ENCODE peak calls at places on chromosomes 2 and 18, in ten cellular contexts. One of them, this sample, is unnamed.
A peak's percentile ranks its signal among the peaks of the same experiment; 100 is the strongest.

GRCh38 chr2:68465081-68465916 is 1.8 kb downstream of the FBXO48 start:
- DNase-seq in adrenal gland: no peak
- DNase-seq in NB4: peak; percentile 29
- DNase-seq in breast epithelium: no peak
- DNase-seq in suprapubic skin: no peak
- DNase-seq in prostate gland: no peak
- DNase-seq in spleen: no peak
- DNase-seq in IMR-90: peak; percentile 33
- DNase-seq in gastrocnemius medialis: no peak
- DNase-seq in A549: no peak
- DNase-seq in this sample: no peak

GRCh38 chr2:28855977-28856376 is 14.1 kb downstream of the TRMT61B start:
- DNase-seq in gastrocnemius medialis: no peak
- DNase-seq in prostate gland: no peak
- DNase-seq in NB4: no peak
- DNase-seq in A549: no peak
- DNase-seq in adrenal gland: no peak
- DNase-seq in breast epithelium: no peak
- DNase-seq in spleen: no peak
- DNase-seq in suprapubic skin: no peak
- DNase-seq in IMR-90: no peak
- DNase-seq in this sample: no peak

GRCh38 chr2:158477202-158477601 is 20.4 kb downstream of the PKP4 start:
- DNase-seq in prostate gland: no peak
- DNase-seq in spleen: no peak
- DNase-seq in IMR-90: no peak
- DNase-seq in breast epithelium: no peak
- DNase-seq in adrenal gland: no peak
- DNase-seq in A549: no peak
- DNase-seq in suprapubic skin: no peak
- DNase-seq in gastrocnemius medialis: no peak
- DNase-seq in NB4: no peak
- DNase-seq in this sample: no peak

GRCh38 chr2:156891609-156892008 is 365.9 kb upstream of the GALNT5 start:
- DNase-seq in A549: no peak
- DNase-seq in IMR-90: no peak
- DNase-seq in breast epithelium: no peak
- DNase-seq in NB4: no peak
- DNase-seq in adrenal gland: no peak
- DNase-seq in prostate gland: no peak
- DNase-seq in gastrocnemius medialis: no peak
- DNase-seq in spleen: no peak
- DNase-seq in suprapubic skin: no peak
- DNase-seq in this sample: no peak

GRCh38 chr18:5376994-5377393 is 81.5 kb upstream of the ZBTB14 start:
- DNase-seq in NB4: no peak
- DNase-seq in gastrocnemius medialis: no peak
- DNase-seq in prostate gland: no peak
- DNase-seq in IMR-90: no peak
- DNase-seq in A549: no peak
- DNase-seq in spleen: no peak
- DNase-seq in adrenal gland: no peak
- DNase-seq in breast epithelium: no peak
- DNase-seq in suprapubic skin: no peak
- DNase-seq in this sample: no peak

GRCh38 chr2:90069290-90069894 is 1377.9 kb downstream of the RPIA start:
- DNase-seq in A549: peak; percentile 26
- DNase-seq in suprapubic skin: no peak
- DNase-seq in prostate gland: no peak
- DNase-seq in IMR-90: no peak
- DNase-seq in gastrocnemius medialis: no peak
- DNase-seq in breast epithelium: no peak
- DNase-seq in NB4: peak; percentile 54
- DNase-seq in spleen: no peak
- DNase-seq in adrenal gland: peak; percentile 26
- DNase-seq in this sample: peak; percentile 50

GRCh38 chr2:28636491-28636890 is 115.1 kb upstream of the PPP1CB start:
- DNase-seq in prostate gland: no peak
- DNase-seq in gastrocnemius medialis: no peak
- DNase-seq in breast epithelium: no peak
- DNase-seq in A549: no peak
- DNase-seq in spleen: no peak
- DNase-seq in NB4: no peak
- DNase-seq in suprapubic skin: no peak
- DNase-seq in adrenal gland: no peak
- DNase-seq in IMR-90: no peak
- DNase-seq in this sample: no peak

GRCh38 chr2:240597419-240598181 is 11.1 kb downstream of the CAPN10 start:
- DNase-seq in breast epithelium: no peak
- DNase-seq in prostate gland: no peak
- DNase-seq in A549: no peak
- DNase-seq in gastrocnemius medialis: no peak
- DNase-seq in adrenal gland: no peak
- DNase-seq in spleen: peak; percentile 67
- DNase-seq in IMR-90: no peak
- DNase-seq in suprapubic skin: peak; percentile 50
- DNase-seq in NB4: no peak
- DNase-seq in this sample: no peak

DNA sequence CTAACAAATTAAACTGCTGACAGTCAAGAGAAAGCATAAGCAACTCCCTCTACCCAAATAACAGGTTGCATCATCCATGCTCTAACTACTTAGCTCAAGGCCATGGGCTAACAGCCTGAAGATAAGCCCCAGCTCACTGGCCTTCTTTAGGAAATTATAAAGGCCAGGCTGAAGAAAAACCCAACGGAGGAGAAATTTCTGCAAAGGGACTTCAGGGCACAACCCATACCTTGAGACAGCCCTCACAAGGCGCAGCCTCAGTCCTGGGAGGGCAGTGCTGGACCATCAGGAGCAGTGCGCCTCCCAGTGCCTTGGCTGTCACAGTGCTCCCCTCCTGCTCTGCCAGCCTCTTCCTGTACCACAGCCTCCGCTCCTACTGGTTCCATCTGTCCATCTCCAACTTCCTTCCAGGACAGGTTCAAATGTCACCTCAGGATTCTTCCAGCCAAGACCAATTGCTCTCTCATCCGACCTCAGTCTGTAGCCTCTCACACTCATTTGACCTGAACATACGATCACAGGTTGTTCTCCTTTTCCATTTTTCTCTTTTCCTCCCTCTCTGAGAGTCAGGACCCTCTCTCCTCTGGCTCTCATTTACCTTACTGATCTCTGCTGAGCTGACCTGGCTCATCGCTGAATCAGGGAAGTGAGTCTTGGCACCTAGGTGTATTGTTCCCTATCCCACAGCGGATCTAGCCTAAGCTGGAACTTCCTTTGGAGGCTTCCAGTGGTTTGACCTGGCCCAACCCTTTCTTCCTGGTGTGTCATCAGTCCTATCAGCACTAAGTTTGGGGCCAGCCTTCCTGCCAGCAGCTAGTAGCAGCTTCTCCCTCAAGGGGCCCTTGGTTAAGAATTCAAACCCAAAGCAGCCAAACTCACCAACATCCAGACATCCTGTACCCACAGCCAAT is 1.9 kb downstream of the MCFD2 start:
- DNase-seq in IMR-90: peak; percentile 78
- DNase-seq in gastrocnemius medialis: no peak
- DNase-seq in adrenal gland: peak; percentile 69
- DNase-seq in breast epithelium: peak; percentile 35
- DNase-seq in A549: no peak
- DNase-seq in suprapubic skin: no peak
- DNase-seq in NB4: peak; percentile 66
- DNase-seq in prostate gland: no peak
- DNase-seq in spleen: no peak
- DNase-seq in this sample: peak; percentile 76
- TF ChIP-seq POLR2A in IMR-90: peak; percentile 55
- TF ChIP-seq POLR2A in gastrocnemius medialis: no peak
- TF ChIP-seq POLR2A in adrenal gland: no peak
- TF ChIP-seq POLR2A in breast epithelium: no peak
- TF ChIP-seq POLR2A in A549: no peak
- TF ChIP-seq POLR2A in suprapubic skin: no peak
- TF ChIP-seq POLR2A in NB4: no peak
- TF ChIP-seq POLR2A in prostate gland: no peak
- TF ChIP-seq POLR2A in spleen: no peak
- TF ChIP-seq POLR2A in this sample: no peak

DNA sequence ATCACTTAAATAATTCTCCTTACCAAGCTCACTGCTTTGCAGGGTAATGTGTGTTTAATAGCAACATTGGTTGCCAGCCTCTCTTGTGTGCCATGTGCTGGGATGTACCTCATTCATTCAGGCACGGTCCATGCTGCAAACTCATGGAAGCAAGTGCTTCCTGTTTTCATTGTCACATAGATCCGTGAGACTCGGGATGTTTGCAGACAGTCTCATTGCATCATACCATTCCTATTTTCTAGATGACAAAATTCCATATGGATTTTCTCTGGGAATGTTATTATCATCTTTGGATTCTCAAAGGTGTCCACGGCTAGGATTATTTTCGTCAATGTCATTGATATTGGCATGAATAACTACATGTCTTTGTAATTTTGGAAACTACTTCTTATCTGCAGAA is 60.0 kb upstream of the HDAC4 start:
- DNase-seq in suprapubic skin: no peak
- DNase-seq in IMR-90: no peak
- DNase-seq in prostate gland: no peak
- DNase-seq in gastrocnemius medialis: no peak
- DNase-seq in breast epithelium: no peak
- DNase-seq in adrenal gland: no peak
- DNase-seq in spleen: no peak
- DNase-seq in NB4: no peak
- DNase-seq in A549: no peak
- DNase-seq in this sample: no peak
- TF ChIP-seq POLR2A in suprapubic skin: no peak
- TF ChIP-seq POLR2A in IMR-90: no peak
- TF ChIP-seq POLR2A in prostate gland: no peak
- TF ChIP-seq POLR2A in gastrocnemius medialis: no peak
- TF ChIP-seq POLR2A in breast epithelium: no peak
- TF ChIP-seq POLR2A in adrenal gland: no peak
- TF ChIP-seq POLR2A in spleen: no peak
- TF ChIP-seq POLR2A in NB4: no peak
- TF ChIP-seq POLR2A in A549: no peak
- TF ChIP-seq POLR2A in this sample: no peak

GRCh38 chr2:177225965-177226360 is 13.4 kb downstream of the HNRNPA3 start:
- DNase-seq in gastrocnemius medialis: no peak
- DNase-seq in prostate gland: no peak
- DNase-seq in IMR-90: no peak
- DNase-seq in NB4: peak; percentile 25
- DNase-seq in adrenal gland: no peak
- DNase-seq in A549: no peak
- DNase-seq in breast epithelium: no peak
- DNase-seq in spleen: no peak
- DNase-seq in suprapubic skin: no peak
- DNase-seq in this sample: no peak

GRCh38 chr2:177232098-177232704 is 19.6 kb downstream of the HNRNPA3 start:
- DNase-seq in NB4: no peak
- DNase-seq in adrenal gland: no peak
- DNase-seq in gastrocnemius medialis: no peak
- DNase-seq in A549: no peak
- DNase-seq in spleen: no peak
- DNase-seq in suprapubic skin: no peak
- DNase-seq in prostate gland: no peak
- DNase-seq in breast epithelium: no peak
- DNase-seq in IMR-90: no peak
- DNase-seq in this sample: no peak

GRCh38 chr2:177234267-177234666 is 21.7 kb downstream of the HNRNPA3 start:
- DNase-seq in suprapubic skin: no peak
- DNase-seq in spleen: no peak
- DNase-seq in gastrocnemius medialis: no peak
- DNase-seq in NB4: no peak
- DNase-seq in prostate gland: no peak
- DNase-seq in IMR-90: no peak
- DNase-seq in A549: no peak
- DNase-seq in adrenal gland: no peak
- DNase-seq in breast epithelium: no peak
- DNase-seq in this sample: no peak

GRCh38 chr2:177231270-177231669 is 18.7 kb downstream of the HNRNPA3 start:
- DNase-seq in A549: no peak
- DNase-seq in IMR-90: no peak
- DNase-seq in breast epithelium: no peak
- DNase-seq in prostate gland: no peak
- DNase-seq in gastrocnemius medialis: no peak
- DNase-seq in spleen: no peak
- DNase-seq in suprapubic skin: no peak
- DNase-seq in NB4: no peak
- DNase-seq in adrenal gland: no peak
- DNase-seq in this sample: no peak

GRCh38 chr2:177229448-177230242 is 17.1 kb downstream of the HNRNPA3 start:
- DNase-seq in suprapubic skin: no peak
- DNase-seq in gastrocnemius medialis: no peak
- DNase-seq in breast epithelium: no peak
- DNase-seq in NB4: peak; percentile 20
- DNase-seq in A549: no peak
- DNase-seq in prostate gland: no peak
- DNase-seq in IMR-90: no peak
- DNase-seq in adrenal gland: no peak
- DNase-seq in spleen: no peak
- DNase-seq in this sample: no peak
- TF ChIP-seq POLR2A in suprapubic skin: no peak
- TF ChIP-seq POLR2A in gastrocnemius medialis: no peak
- TF ChIP-seq POLR2A in breast epithelium: no peak
- TF ChIP-seq POLR2A in NB4: no peak
- TF ChIP-seq POLR2A in A549: no peak
- TF ChIP-seq POLR2A in prostate gland: no peak
- TF ChIP-seq POLR2A in IMR-90: no peak
- TF ChIP-seq POLR2A in adrenal gland: no peak
- TF ChIP-seq POLR2A in spleen: no peak
- TF ChIP-seq POLR2A in this sample: no peak

GRCh38 chr2:11343344-11343625 is 1.2 kb downstream of the ROCK2 start:
- DNase-seq in adrenal gland: no peak
- DNase-seq in prostate gland: no peak
- DNase-seq in gastrocnemius medialis: no peak
- DNase-seq in spleen: no peak
- DNase-seq in breast epithelium: no peak
- DNase-seq in NB4: no peak
- DNase-seq in suprapubic skin: no peak
- DNase-seq in A549: no peak
- DNase-seq in IMR-90: no peak
- DNase-seq in this sample: no peak

GRCh38 chr2:11346129-11346528 is 1.7 kb upstream of the ROCK2 start:
- DNase-seq in gastrocnemius medialis: no peak
- DNase-seq in NB4: no peak
- DNase-seq in IMR-90: no peak
- DNase-seq in breast epithelium: no peak
- DNase-seq in suprapubic skin: no peak
- DNase-seq in spleen: no peak
- DNase-seq in adrenal gland: no peak
- DNase-seq in A549: no peak
- DNase-seq in prostate gland: no peak
- DNase-seq in this sample: no peak

GRCh38 chr2:11344956-11345671 is 678 bp upstream of the ROCK2 start:
- DNase-seq in NB4: peak; percentile 82
- DNase-seq in suprapubic skin: peak; percentile 86
- DNase-seq in spleen: no peak
- DNase-seq in gastrocnemius medialis: peak; percentile 52
- DNase-seq in breast epithelium: peak; percentile 91
- DNase-seq in adrenal gland: peak; percentile 61
- DNase-seq in A549: peak; percentile 52
- DNase-seq in prostate gland: peak; percentile 85
- DNase-seq in IMR-90: peak; percentile 69
- DNase-seq in this sample: peak; percentile 54

GRCh38 chr2:11343626-11344341 is 652 bp downstream of the ROCK2 start:
- DNase-seq in breast epithelium: peak; percentile 48
- DNase-seq in A549: peak; percentile 36
- DNase-seq in adrenal gland: peak; percentile 52
- DNase-seq in NB4: peak; percentile 71
- DNase-seq in IMR-90: peak; percentile 20
- DNase-seq in suprapubic skin: peak; percentile 79
- DNase-seq in gastrocnemius medialis: peak; percentile 38
- DNase-seq in prostate gland: peak; percentile 39
- DNase-seq in spleen: peak; percentile 91
- DNase-seq in this sample: peak; percentile 29

DNA sequence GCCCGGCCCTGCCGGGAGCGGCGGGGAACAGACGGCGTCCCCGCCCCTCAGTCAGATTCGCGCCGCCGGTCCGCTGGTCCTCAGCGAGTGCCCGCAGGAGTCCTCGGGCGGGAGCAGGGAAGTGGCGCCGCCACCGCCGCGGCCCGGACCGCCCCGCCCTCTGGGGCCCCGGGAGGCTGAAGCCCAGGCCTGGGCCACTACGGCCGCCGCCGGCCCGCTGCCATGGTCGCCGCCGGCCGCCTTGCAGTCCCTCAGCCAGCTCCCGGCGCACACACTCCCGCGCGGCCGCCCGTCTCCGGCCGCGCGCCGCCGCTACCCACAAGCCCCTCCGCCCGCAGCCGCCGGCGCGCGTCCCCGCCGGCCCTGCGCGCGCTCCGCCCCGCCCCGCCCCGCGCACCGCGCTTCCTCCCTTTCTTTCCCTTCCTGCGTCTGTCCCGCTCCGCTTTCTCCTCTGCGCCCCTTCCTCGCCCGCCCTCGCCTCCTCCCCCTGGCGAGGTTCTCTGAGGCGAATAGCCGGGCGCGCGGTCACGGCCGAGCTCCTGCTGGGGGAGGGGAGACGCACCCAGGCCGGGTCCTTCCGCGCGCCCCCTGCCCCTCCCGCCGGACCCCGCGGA is at the start of gene ROCK2:
- DNase-seq in gastrocnemius medialis: peak; percentile 77
- DNase-seq in suprapubic skin: peak; percentile 88
- DNase-seq in IMR-90: peak; percentile 79
- DNase-seq in spleen: peak; percentile 95
- DNase-seq in adrenal gland: peak; percentile 86
- DNase-seq in A549: peak; percentile 79
- DNase-seq in NB4: peak; percentile 92
- DNase-seq in breast epithelium: peak; percentile 82
- DNase-seq in prostate gland: peak; percentile 86
- DNase-seq in this sample: peak; percentile 63
- TF ChIP-seq POLR2A in gastrocnemius medialis: peak; percentile 91
- TF ChIP-seq POLR2A in suprapubic skin: peak; percentile 51
- TF ChIP-seq POLR2A in IMR-90: peak; percentile 60
- TF ChIP-seq POLR2A in spleen: no peak
- TF ChIP-seq POLR2A in adrenal gland: peak; percentile 45
- TF ChIP-seq POLR2A in A549: peak; percentile 43
- TF ChIP-seq POLR2A in NB4: peak; percentile 49
- TF ChIP-seq POLR2A in breast epithelium: no peak
- TF ChIP-seq POLR2A in prostate gland: peak; percentile 33
- TF ChIP-seq POLR2A in this sample: peak; percentile 61

This sample was measured in H54.